ENCODE peak calls at places on chromosomes 7 and 10, in six cellular contexts. W is left ventricle myocardium inferior, X is endothelial cell of umbilical vein, O is IMR-90, S is dorsolateral prefrontal cortex, F is right cardiac atrium. U is an unnamed sample.

GRCh38 chr7:107118109-107118900 is 50.5 kb upstream of the HBP1 start:
- DNase-seq in W (no peak), X (peak; percentile 70), O (peak; percentile 55), S (no peak), F (no peak), U (no peak)

GRCh38 chr10:70106958-70107791 is 25.4 kb downstream of the AIFM2 start:
- DNase-seq in W (no peak), X (no peak), O (no peak), S (no peak), F (no peak), U (no peak)

GRCh38 chr7:17289074-17289665 is 9.3 kb upstream of the AHR start:
- DNase-seq in W (no peak), X (peak; percentile 83), O (peak; percentile 49), S (no peak), F (no peak), U (no peak)

GRCh38 chr7:53315986-53316385 is 280.6 kb downstream of the POM121L12 start:
- DNase-seq in W (peak; percentile 29), X (peak; percentile 9), O (no peak), S (no peak), F (peak; percentile 55), U (no peak)

GRCh38 chr10:84224411-84225028 is 824 bp downstream of the LRIT2 start:
- DNase-seq in W (no peak), X (no peak), O (no peak), S (no peak), F (no peak), U (no peak)

GRCh38 chr10:79407811-79408795 is 37.3 kb downstream of the ZCCHC24 start:
- DNase-seq in W (peak; percentile 58), X (peak; percentile 24), O (peak; percentile 66), S (peak; percentile 44), F (peak; percentile 84), U (no peak)

GRCh38 chr7:42414028-42414427 is 177.0 kb upstream of the GLI3 start:
- DNase-seq in W (no peak), X (no peak), O (no peak), S (no peak), F (no peak), U (peak; percentile 42)

GRCh38 chr7:51278797-51279196 is 37.8 kb downstream of the COBL start:
- DNase-seq in W (no peak), X (no peak), O (no peak), S (no peak), F (no peak), U (no peak)

GRCh38 chr10:59240581-59241183 is 64.2 kb downstream of the PHYHIPL start:
- DNase-seq in W (no peak), X (peak; percentile 52), O (peak; percentile 55), S (no peak), F (no peak), U (peak; percentile 16)

GRCh38 chr7:157558061-157558460 is 221.3 kb downstream of the DNAJB6 start:
- DNase-seq in W (no peak), X (no peak), O (no peak), S (peak; percentile 28), F (no peak), U (no peak)

GRCh38 chr10:130686680-130687300 is 550.6 kb downstream of the GLRX3 start:
- DNase-seq in W (no peak), X (no peak), O (no peak), S (no peak), F (no peak), U (no peak)

GRCh38 chr7:98866341-98866740 is 3.5 kb downstream of the TMEM130 start:
- DNase-seq in W (no peak), X (no peak), O (no peak), S (no peak), F (no peak), U (no peak)

GRCh38 chr7:157947504-157947903 is 610.7 kb downstream of the DNAJB6 start:
- DNase-seq in W (no peak), X (no peak), O (no peak), S (no peak), F (no peak), U (no peak)

GRCh38 chr10:71625445-71626175 is 94.0 kb downstream of the C10orf105 start:
- DNase-seq in W (no peak), X (no peak), O (no peak), S (no peak), F (no peak), U (no peak)

GRCh38 chr10:107544706-107545520 is 380.4 kb upstream of the SORCS1 start:
- DNase-seq in W (no peak), X (no peak), O (no peak), S (no peak), F (no peak), U (peak; percentile 17)

GRCh38 chr7:31729195-31729804 is 42.3 kb downstream of the PPP1R17 start:
- DNase-seq in W (no peak), X (no peak), O (no peak), S (no peak), F (no peak), U (peak; percentile 57)

GRCh38 chr7:121195859-121196588 is 132.8 kb upstream of the WNT16 start:
- DNase-seq in W (no peak), X (no peak), O (peak; percentile 36), S (no peak), F (no peak), U (no peak)

GRCh38 chr10:32049113-32049512 is 7.1 kb downstream of the KIF5B start:
- DNase-seq in W (no peak), X (no peak), O (peak; percentile 67), S (no peak), F (no peak), U (peak; percentile 62)

GRCh38 chr10:88254091-88254490 is 329.0 kb downstream of the RNLS start:
- DNase-seq in W (no peak), X (peak; percentile 65), O (peak; percentile 90), S (no peak), F (no peak), U (peak; percentile 89)

GRCh38 chr7:94087664-94088352 is 83.7 kb upstream of the BET1 start:
- DNase-seq in W (no peak), X (peak; percentile 83), O (peak; percentile 85), S (no peak), F (no peak), U (peak; percentile 62)

GRCh38 chr7:21944616-21945373 is 904 bp downstream of the CDCA7L start:
- DNase-seq in W (peak; percentile 42), X (peak; percentile 72), O (peak; percentile 5), S (no peak), F (peak; percentile 59), U (peak; percentile 58)

GRCh38 chr7:92421676-92422435 is 25.4 kb upstream of the GATAD1 start:
- DNase-seq in W (no peak), X (no peak), O (peak; percentile 15), S (no peak), F (no peak), U (no peak)

GRCh38 chr7:23530901-23531793 is 634 bp downstream of the TRA2A start:
- DNase-seq in W (peak; percentile 42), X (peak; percentile 54), O (peak; percentile 59), S (peak; percentile 62), F (peak; percentile 77), U (peak; percentile 67)

DNA sequence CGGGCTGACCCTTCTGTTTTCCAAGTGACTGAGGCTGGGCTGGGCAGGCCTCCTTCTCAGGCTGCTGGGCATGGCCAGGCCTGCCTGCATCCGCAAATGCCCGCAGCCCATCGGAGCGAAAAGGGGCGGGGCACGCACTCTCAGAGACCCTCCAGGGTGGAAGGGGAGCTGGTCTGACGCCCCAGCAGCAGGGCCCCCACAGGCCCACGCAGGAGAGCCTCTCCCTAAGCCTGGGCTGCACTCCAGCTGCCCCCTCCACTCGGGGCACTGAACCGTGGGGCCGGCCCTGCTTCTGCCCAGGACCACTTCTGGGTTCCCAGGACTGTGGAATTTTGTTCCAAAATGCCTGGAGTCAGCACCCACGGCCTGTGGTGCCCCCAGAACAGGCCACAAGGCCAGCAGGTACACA is 9.3 kb downstream of the ADAP1 start:
- DNase-seq in W (no peak), X (no peak), O (no peak), S (no peak), F (peak; percentile 29), U (no peak)
- H3K4me3 ChIP-seq in W (no peak overlapping the region), X (no peak overlapping the region), O (no peak overlapping the region), S (no peak overlapping the region), F (no peak overlapping the region), U (no peak overlapping the region)

DNA sequence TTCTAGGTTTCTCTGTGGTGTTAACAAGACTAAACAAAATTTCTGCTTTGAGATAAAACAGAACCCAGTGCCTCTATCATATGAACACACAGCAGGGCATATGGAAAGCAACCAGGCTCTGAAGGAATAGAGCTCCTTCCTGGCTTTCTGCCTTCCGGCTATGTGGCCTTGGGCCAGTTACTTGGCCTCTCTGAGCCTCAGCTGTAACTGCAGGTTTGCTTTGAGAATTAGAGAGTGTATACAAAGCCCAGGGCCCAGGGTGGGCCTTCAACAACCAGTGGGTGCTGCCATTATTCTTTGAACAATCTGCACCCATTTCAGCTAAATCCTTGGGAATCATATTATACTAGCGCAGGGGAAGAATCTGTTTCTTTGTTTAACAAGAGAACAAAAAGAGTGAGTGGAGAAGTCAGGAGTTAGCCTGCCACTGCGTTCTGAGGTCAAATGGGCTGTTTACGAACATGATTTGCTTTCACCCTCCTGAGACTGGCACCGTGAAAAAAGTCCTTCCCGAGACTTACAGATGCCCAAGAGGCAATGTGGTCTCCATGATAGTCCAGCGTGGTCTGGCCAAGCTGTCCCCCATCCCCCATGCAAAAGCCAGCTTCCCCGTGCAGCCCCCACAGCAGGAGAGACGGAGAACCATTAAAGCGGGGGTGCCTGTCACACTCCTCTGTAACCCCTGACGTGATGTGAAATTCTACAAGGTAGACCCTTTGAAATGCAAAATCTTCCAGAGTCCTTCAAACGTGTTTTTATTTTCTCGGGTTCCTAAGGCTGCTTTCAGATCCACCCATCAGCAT is 4.9 kb downstream of the FAM53B start:
- DNase-seq in W (no peak), X (no peak), O (no peak), S (no peak), F (peak; percentile 69), U (no peak)
- H3K27ac ChIP-seq in W (peak overlapping the region; percentile 93), X (no peak overlapping the region), O (no peak overlapping the region), S (peak overlapping the region; percentile 89), F (peak overlapping the region; percentile 66), U (peak overlapping the region; percentile 91)

GRCh38 chr7:141271451-141271850 is 197.6 kb downstream of the TMEM178B start:
- DNase-seq in W (no peak), X (no peak), O (no peak), S (no peak), F (no peak), U (no peak)

GRCh38 chr7:141264511-141264910 is 190.6 kb downstream of the TMEM178B start:
- DNase-seq in W (no peak), X (no peak), O (no peak), S (no peak), F (no peak), U (no peak)

GRCh38 chr7:141272417-141272816 is 198.6 kb downstream of the TMEM178B start:
- DNase-seq in W (no peak), X (no peak), O (no peak), S (no peak), F (no peak), U (no peak)

GRCh38 chr7:141265668-141266067 is 191.8 kb downstream of the TMEM178B start:
- DNase-seq in W (no peak), X (no peak), O (no peak), S (no peak), F (no peak), U (no peak)

DNA sequence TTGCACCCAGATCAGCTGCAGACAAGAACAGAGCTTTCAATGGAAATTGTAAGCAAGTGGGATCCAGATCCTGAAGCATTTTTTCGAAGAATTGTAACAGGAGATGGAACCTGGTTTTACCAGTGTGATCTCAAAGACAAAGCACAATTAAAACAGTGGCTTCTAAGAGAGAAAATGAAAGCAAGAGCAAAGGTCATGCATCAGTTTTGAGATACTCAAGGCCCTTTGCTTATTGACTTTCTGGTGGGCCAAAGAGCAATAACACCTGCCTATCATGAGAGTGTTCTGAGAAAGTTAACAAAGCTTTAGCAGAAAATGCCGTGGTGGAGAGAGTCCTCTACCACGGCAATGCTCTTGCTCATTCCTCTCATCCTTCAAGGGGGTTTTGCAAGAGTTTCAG is 194.8 kb downstream of the TMEM178B start:
- DNase-seq in W (no peak), X (no peak), O (no peak), S (no peak), F (no peak), U (no peak)
- H3K4me3 ChIP-seq in W (no peak overlapping the region), X (no peak overlapping the region), O (no peak overlapping the region), S (no peak overlapping the region), F (no peak overlapping the region), U (no peak overlapping the region)

GRCh38 chr10:101070098-101070497 is 8.3 kb downstream of the KAZALD1 start:
- DNase-seq in W (no peak), X (no peak), O (no peak), S (no peak), F (no peak), U (no peak)
- H3K27ac ChIP-seq in W (no peak overlapping the region), X (no peak overlapping the region), O (no peak overlapping the region), S (no peak overlapping the region), F (no peak overlapping the region), U (no peak overlapping the region)

U was measured in mammary epithelial cell.